ENCODE peak calls at places on chromosomes 2 and 18, in nine cellular contexts. One of them, this sample, is unnamed.

GRCh38 chr2:206154197-206154596 is 5.0 kb downstream of the NDUFS1 start:
- DNase-seq in effector memory CD4-positive, alpha-beta T cell: no peak
- DNase-seq in left ventricle myocardium inferior: no peak
- DNase-seq in Ammon's horn: no peak
- DNase-seq in stimulated activated CD8-positive, alpha-beta memory T cell treated with anti-CD3 and anti-CD28 coated beads, Interleukin-4, amount 100 ng/mL, for 1 hour: no peak
- DNase-seq in T-helper 2 cell: no peak
- DNase-seq in ureter: no peak
- DNase-seq in gastrocnemius medialis: no peak
- DNase-seq in occipital lobe: no peak
- DNase-seq in this sample: no peak

GRCh38 chr2:161946489-161947107 is 127.4 kb downstream of the DPP4 start:
- DNase-seq in effector memory CD4-positive, alpha-beta T cell: no peak
- DNase-seq in left ventricle myocardium inferior: no peak
- DNase-seq in Ammon's horn: no peak
- DNase-seq in stimulated activated CD8-positive, alpha-beta memory T cell treated with anti-CD3 and anti-CD28 coated beads, Interleukin-4, amount 100 ng/mL, for 1 hour: no peak
- DNase-seq in T-helper 2 cell: no peak
- DNase-seq in ureter: no peak
- DNase-seq in gastrocnemius medialis: no peak
- DNase-seq in occipital lobe: no peak
- DNase-seq in this sample: no peak

GRCh38 chr18:49031511-49032188 is 80.9 kb upstream of the SMAD7 start:
- DNase-seq in effector memory CD4-positive, alpha-beta T cell: no peak
- DNase-seq in left ventricle myocardium inferior: no peak
- DNase-seq in Ammon's horn: peak
- DNase-seq in stimulated activated CD8-positive, alpha-beta memory T cell treated with anti-CD3 and anti-CD28 coated beads, Interleukin-4, amount 100 ng/mL, for 1 hour: no peak
- DNase-seq in T-helper 2 cell: no peak
- DNase-seq in ureter: peak
- DNase-seq in gastrocnemius medialis: no peak
- DNase-seq in occipital lobe: no peak
- DNase-seq in this sample: no peak

GRCh38 chr18:13273800-13274199 is 55.2 kb downstream of the LDLRAD4 start:
- DNase-seq in effector memory CD4-positive, alpha-beta T cell: no peak
- DNase-seq in left ventricle myocardium inferior: no peak
- DNase-seq in Ammon's horn: no peak
- DNase-seq in stimulated activated CD8-positive, alpha-beta memory T cell treated with anti-CD3 and anti-CD28 coated beads, Interleukin-4, amount 100 ng/mL, for 1 hour: no peak
- DNase-seq in T-helper 2 cell: no peak
- DNase-seq in ureter: peak
- DNase-seq in gastrocnemius medialis: no peak
- DNase-seq in occipital lobe: no peak
- DNase-seq in this sample: no peak

GRCh38 chr18:63460414-63460813 is 16.3 kb upstream of the SERPINB5 start:
- DNase-seq in effector memory CD4-positive, alpha-beta T cell: no peak
- DNase-seq in left ventricle myocardium inferior: no peak
- DNase-seq in Ammon's horn: no peak
- DNase-seq in stimulated activated CD8-positive, alpha-beta memory T cell treated with anti-CD3 and anti-CD28 coated beads, Interleukin-4, amount 100 ng/mL, for 1 hour: no peak
- DNase-seq in T-helper 2 cell: no peak
- DNase-seq in ureter: no peak
- DNase-seq in gastrocnemius medialis: no peak
- DNase-seq in occipital lobe: no peak
- DNase-seq in this sample: no peak

GRCh38 chr2:216018709-216019108 is 5.4 kb upstream of the MREG start:
- DNase-seq in effector memory CD4-positive, alpha-beta T cell: no peak
- DNase-seq in left ventricle myocardium inferior: no peak
- DNase-seq in Ammon's horn: no peak
- DNase-seq in stimulated activated CD8-positive, alpha-beta memory T cell treated with anti-CD3 and anti-CD28 coated beads, Interleukin-4, amount 100 ng/mL, for 1 hour: no peak
- DNase-seq in T-helper 2 cell: no peak
- DNase-seq in ureter: no peak
- DNase-seq in gastrocnemius medialis: no peak
- DNase-seq in occipital lobe: no peak
- DNase-seq in this sample: no peak

GRCh38 chr18:8705280-8705940 is at the start of gene MTCL1:
- DNase-seq in effector memory CD4-positive, alpha-beta T cell: no peak
- DNase-seq in left ventricle myocardium inferior: peak
- DNase-seq in Ammon's horn: peak
- DNase-seq in stimulated activated CD8-positive, alpha-beta memory T cell treated with anti-CD3 and anti-CD28 coated beads, Interleukin-4, amount 100 ng/mL, for 1 hour: no peak
- DNase-seq in T-helper 2 cell: no peak
- DNase-seq in ureter: no peak
- DNase-seq in gastrocnemius medialis: no peak
- DNase-seq in occipital lobe: peak
- DNase-seq in this sample: peak

GRCh38 chr2:132547089-132547687 is 122.8 kb downstream of the LYPD1 start:
- DNase-seq in effector memory CD4-positive, alpha-beta T cell: no peak
- DNase-seq in left ventricle myocardium inferior: peak
- DNase-seq in Ammon's horn: peak
- DNase-seq in stimulated activated CD8-positive, alpha-beta memory T cell treated with anti-CD3 and anti-CD28 coated beads, Interleukin-4, amount 100 ng/mL, for 1 hour: no peak
- DNase-seq in T-helper 2 cell: peak
- DNase-seq in ureter: peak
- DNase-seq in gastrocnemius medialis: peak
- DNase-seq in occipital lobe: peak
- DNase-seq in this sample: peak

GRCh38 chr2:51681854-51682253 is 649.9 kb upstream of the NRXN1 start:
- DNase-seq in effector memory CD4-positive, alpha-beta T cell: no peak
- DNase-seq in left ventricle myocardium inferior: no peak
- DNase-seq in Ammon's horn: no peak
- DNase-seq in stimulated activated CD8-positive, alpha-beta memory T cell treated with anti-CD3 and anti-CD28 coated beads, Interleukin-4, amount 100 ng/mL, for 1 hour: no peak
- DNase-seq in T-helper 2 cell: no peak
- DNase-seq in ureter: no peak
- DNase-seq in gastrocnemius medialis: no peak
- DNase-seq in occipital lobe: no peak
- DNase-seq in this sample: no peak

GRCh38 chr2:64649626-64650025 is 4.1 kb downstream of the SERTAD2 start:
- DNase-seq in effector memory CD4-positive, alpha-beta T cell: no peak
- DNase-seq in left ventricle myocardium inferior: no peak
- DNase-seq in Ammon's horn: no peak
- DNase-seq in stimulated activated CD8-positive, alpha-beta memory T cell treated with anti-CD3 and anti-CD28 coated beads, Interleukin-4, amount 100 ng/mL, for 1 hour: no peak
- DNase-seq in T-helper 2 cell: no peak
- DNase-seq in ureter: no peak
- DNase-seq in gastrocnemius medialis: peak
- DNase-seq in occipital lobe: no peak
- DNase-seq in this sample: no peak

GRCh38 chr2:173427887-173428683 is 73.4 kb downstream of the CDCA7 start:
- DNase-seq in effector memory CD4-positive, alpha-beta T cell: no peak
- DNase-seq in left ventricle myocardium inferior: peak
- DNase-seq in Ammon's horn: no peak
- DNase-seq in stimulated activated CD8-positive, alpha-beta memory T cell treated with anti-CD3 and anti-CD28 coated beads, Interleukin-4, amount 100 ng/mL, for 1 hour: no peak
- DNase-seq in T-helper 2 cell: no peak
- DNase-seq in ureter: peak
- DNase-seq in gastrocnemius medialis: peak
- DNase-seq in occipital lobe: no peak
- DNase-seq in this sample: peak

GRCh38 chr18:10142496-10143160 is 228.8 kb downstream of the VAPA start:
- DNase-seq in effector memory CD4-positive, alpha-beta T cell: no peak
- DNase-seq in left ventricle myocardium inferior: no peak
- DNase-seq in Ammon's horn: no peak
- DNase-seq in stimulated activated CD8-positive, alpha-beta memory T cell treated with anti-CD3 and anti-CD28 coated beads, Interleukin-4, amount 100 ng/mL, for 1 hour: no peak
- DNase-seq in T-helper 2 cell: no peak
- DNase-seq in ureter: no peak
- DNase-seq in gastrocnemius medialis: no peak
- DNase-seq in occipital lobe: no peak
- DNase-seq in this sample: peak

GRCh38 chr2:12539771-12540170 is 177.0 kb upstream of the TRIB2 start:
- DNase-seq in effector memory CD4-positive, alpha-beta T cell: no peak
- DNase-seq in left ventricle myocardium inferior: no peak
- DNase-seq in Ammon's horn: no peak
- DNase-seq in stimulated activated CD8-positive, alpha-beta memory T cell treated with anti-CD3 and anti-CD28 coated beads, Interleukin-4, amount 100 ng/mL, for 1 hour: no peak
- DNase-seq in T-helper 2 cell: no peak
- DNase-seq in ureter: no peak
- DNase-seq in gastrocnemius medialis: no peak
- DNase-seq in occipital lobe: no peak
- DNase-seq in this sample: no peak

GRCh38 chr2:233867993-233868532 is at the start of gene MSL3B:
- DNase-seq in effector memory CD4-positive, alpha-beta T cell: peak
- DNase-seq in left ventricle myocardium inferior: no peak
- DNase-seq in Ammon's horn: no peak
- DNase-seq in stimulated activated CD8-positive, alpha-beta memory T cell treated with anti-CD3 and anti-CD28 coated beads, Interleukin-4, amount 100 ng/mL, for 1 hour: peak
- DNase-seq in T-helper 2 cell: peak
- DNase-seq in ureter: no peak
- DNase-seq in gastrocnemius medialis: no peak
- DNase-seq in occipital lobe: no peak
- DNase-seq in this sample: peak

GRCh38 chr2:190184460-190184859 is 121.9 kb upstream of the MSTN start:
- DNase-seq in effector memory CD4-positive, alpha-beta T cell: no peak
- DNase-seq in left ventricle myocardium inferior: no peak
- DNase-seq in Ammon's horn: no peak
- DNase-seq in stimulated activated CD8-positive, alpha-beta memory T cell treated with anti-CD3 and anti-CD28 coated beads, Interleukin-4, amount 100 ng/mL, for 1 hour: no peak
- DNase-seq in T-helper 2 cell: no peak
- DNase-seq in ureter: no peak
- DNase-seq in gastrocnemius medialis: no peak
- DNase-seq in occipital lobe: no peak
- DNase-seq in this sample: no peak

GRCh38 chr2:83115606-83116005 is 1343.5 kb downstream of the SUCLG1 start:
- DNase-seq in effector memory CD4-positive, alpha-beta T cell: no peak
- DNase-seq in left ventricle myocardium inferior: no peak
- DNase-seq in Ammon's horn: no peak
- DNase-seq in stimulated activated CD8-positive, alpha-beta memory T cell treated with anti-CD3 and anti-CD28 coated beads, Interleukin-4, amount 100 ng/mL, for 1 hour: no peak
- DNase-seq in T-helper 2 cell: no peak
- DNase-seq in ureter: no peak
- DNase-seq in gastrocnemius medialis: no peak
- DNase-seq in occipital lobe: no peak
- DNase-seq in this sample: no peak

GRCh38 chr2:22826658-22827165 is 558.3 kb upstream of the KLHL29 start:
- DNase-seq in effector memory CD4-positive, alpha-beta T cell: no peak
- DNase-seq in left ventricle myocardium inferior: no peak
- DNase-seq in Ammon's horn: no peak
- DNase-seq in stimulated activated CD8-positive, alpha-beta memory T cell treated with anti-CD3 and anti-CD28 coated beads, Interleukin-4, amount 100 ng/mL, for 1 hour: no peak
- DNase-seq in T-helper 2 cell: no peak
- DNase-seq in ureter: no peak
- DNase-seq in gastrocnemius medialis: no peak
- DNase-seq in occipital lobe: no peak
- DNase-seq in this sample: no peak

GRCh38 chr2:98881153-98881650 is 54.8 kb downstream of the CRACDL start:
- DNase-seq in effector memory CD4-positive, alpha-beta T cell: no peak
- DNase-seq in left ventricle myocardium inferior: no peak
- DNase-seq in Ammon's horn: no peak
- DNase-seq in stimulated activated CD8-positive, alpha-beta memory T cell treated with anti-CD3 and anti-CD28 coated beads, Interleukin-4, amount 100 ng/mL, for 1 hour: no peak
- DNase-seq in T-helper 2 cell: no peak
- DNase-seq in ureter: no peak
- DNase-seq in gastrocnemius medialis: no peak
- DNase-seq in occipital lobe: no peak
- DNase-seq in this sample: no peak

GRCh38 chr2:44135771-44136170 is 32.9 kb upstream of the PPM1B start:
- DNase-seq in effector memory CD4-positive, alpha-beta T cell: no peak
- DNase-seq in left ventricle myocardium inferior: no peak
- DNase-seq in Ammon's horn: no peak
- DNase-seq in stimulated activated CD8-positive, alpha-beta memory T cell treated with anti-CD3 and anti-CD28 coated beads, Interleukin-4, amount 100 ng/mL, for 1 hour: no peak
- DNase-seq in T-helper 2 cell: no peak
- DNase-seq in ureter: no peak
- DNase-seq in gastrocnemius medialis: no peak
- DNase-seq in occipital lobe: no peak
- DNase-seq in this sample: no peak

GRCh38 chr2:36658277-36658748 is 38.2 kb upstream of the VIT start:
- DNase-seq in effector memory CD4-positive, alpha-beta T cell: no peak
- DNase-seq in left ventricle myocardium inferior: no peak
- DNase-seq in Ammon's horn: no peak
- DNase-seq in stimulated activated CD8-positive, alpha-beta memory T cell treated with anti-CD3 and anti-CD28 coated beads, Interleukin-4, amount 100 ng/mL, for 1 hour: no peak
- DNase-seq in T-helper 2 cell: no peak
- DNase-seq in ureter: no peak
- DNase-seq in gastrocnemius medialis: no peak
- DNase-seq in occipital lobe: no peak
- DNase-seq in this sample: no peak

GRCh38 chr2:19711470-19712372 is 190.1 kb downstream of the TTC32 start:
- DNase-seq in effector memory CD4-positive, alpha-beta T cell: no peak
- DNase-seq in left ventricle myocardium inferior: no peak
- DNase-seq in Ammon's horn: peak
- DNase-seq in stimulated activated CD8-positive, alpha-beta memory T cell treated with anti-CD3 and anti-CD28 coated beads, Interleukin-4, amount 100 ng/mL, for 1 hour: no peak
- DNase-seq in T-helper 2 cell: no peak
- DNase-seq in ureter: no peak
- DNase-seq in gastrocnemius medialis: no peak
- DNase-seq in occipital lobe: no peak
- DNase-seq in this sample: peak

GRCh38 chr2:98901702-98902101 is 34.3 kb downstream of the CRACDL start:
- DNase-seq in effector memory CD4-positive, alpha-beta T cell: no peak
- DNase-seq in left ventricle myocardium inferior: no peak
- DNase-seq in Ammon's horn: no peak
- DNase-seq in stimulated activated CD8-positive, alpha-beta memory T cell treated with anti-CD3 and anti-CD28 coated beads, Interleukin-4, amount 100 ng/mL, for 1 hour: no peak
- DNase-seq in T-helper 2 cell: no peak
- DNase-seq in ureter: peak
- DNase-seq in gastrocnemius medialis: no peak
- DNase-seq in occipital lobe: no peak
- DNase-seq in this sample: no peak

GRCh38 chr2:105272176-105272575 is 30.6 kb downstream of the GPR45 start:
- DNase-seq in effector memory CD4-positive, alpha-beta T cell: no peak
- DNase-seq in left ventricle myocardium inferior: no peak
- DNase-seq in Ammon's horn: no peak
- DNase-seq in stimulated activated CD8-positive, alpha-beta memory T cell treated with anti-CD3 and anti-CD28 coated beads, Interleukin-4, amount 100 ng/mL, for 1 hour: no peak
- DNase-seq in T-helper 2 cell: no peak
- DNase-seq in ureter: no peak
- DNase-seq in gastrocnemius medialis: no peak
- DNase-seq in occipital lobe: no peak
- DNase-seq in this sample: no peak

GRCh38 chr2:3242747-3243369 is 134.8 kb downstream of the EIPR1 start:
- DNase-seq in effector memory CD4-positive, alpha-beta T cell: peak
- DNase-seq in left ventricle myocardium inferior: no peak
- DNase-seq in Ammon's horn: no peak
- DNase-seq in stimulated activated CD8-positive, alpha-beta memory T cell treated with anti-CD3 and anti-CD28 coated beads, Interleukin-4, amount 100 ng/mL, for 1 hour: peak
- DNase-seq in T-helper 2 cell: no peak
- DNase-seq in ureter: no peak
- DNase-seq in gastrocnemius medialis: no peak
- DNase-seq in occipital lobe: no peak
- DNase-seq in this sample: no peak

GRCh38 chr18:5052491-5052890 is 144.6 kb downstream of the AKAIN1 start:
- DNase-seq in effector memory CD4-positive, alpha-beta T cell: no peak
- DNase-seq in left ventricle myocardium inferior: no peak
- DNase-seq in Ammon's horn: no peak
- DNase-seq in stimulated activated CD8-positive, alpha-beta memory T cell treated with anti-CD3 and anti-CD28 coated beads, Interleukin-4, amount 100 ng/mL, for 1 hour: no peak
- DNase-seq in T-helper 2 cell: no peak
- DNase-seq in ureter: no peak
- DNase-seq in gastrocnemius medialis: no peak
- DNase-seq in occipital lobe: no peak
- DNase-seq in this sample: no peak

GRCh38 chr2:241808701-241809382 is at the start of gene NEU4:
- DNase-seq in effector memory CD4-positive, alpha-beta T cell: no peak
- DNase-seq in left ventricle myocardium inferior: peak
- DNase-seq in Ammon's horn: no peak
- DNase-seq in stimulated activated CD8-positive, alpha-beta memory T cell treated with anti-CD3 and anti-CD28 coated beads, Interleukin-4, amount 100 ng/mL, for 1 hour: no peak
- DNase-seq in T-helper 2 cell: no peak
- DNase-seq in ureter: no peak
- DNase-seq in gastrocnemius medialis: peak
- DNase-seq in occipital lobe: no peak
- DNase-seq in this sample: no peak

GRCh38 chr2:105338020-105338385 is 663 bp downstream of the C2orf49 start:
- DNase-seq in effector memory CD4-positive, alpha-beta T cell: no peak
- DNase-seq in left ventricle myocardium inferior: no peak
- DNase-seq in Ammon's horn: no peak
- DNase-seq in stimulated activated CD8-positive, alpha-beta memory T cell treated with anti-CD3 and anti-CD28 coated beads, Interleukin-4, amount 100 ng/mL, for 1 hour: no peak
- DNase-seq in T-helper 2 cell: no peak
- DNase-seq in ureter: no peak
- DNase-seq in gastrocnemius medialis: no peak
- DNase-seq in occipital lobe: no peak
- DNase-seq in this sample: no peak